ENCODE peak calls at places on chromosome 13, in seven cellular contexts. One of them, this sample, is unnamed.

GRCh38 chr13:51552027-51552426 is 32.2 kb upstream of the WDFY2 start:
- DNase-seq in HCT116: no peak
- DNase-seq in CD4-positive, alpha-beta T cell: no peak
- DNase-seq in sigmoid colon: no peak
- DNase-seq in lower leg skin: no peak
- DNase-seq in fibroblast of lung: no peak
- DNase-seq in A549: no peak
- DNase-seq in this sample: no peak

GRCh38 chr13:69280399-69280798 is 827.2 kb upstream of the ATXN8OS start:
- DNase-seq in HCT116: no peak
- DNase-seq in CD4-positive, alpha-beta T cell: no peak
- DNase-seq in sigmoid colon: no peak
- DNase-seq in lower leg skin: no peak
- DNase-seq in fibroblast of lung: no peak
- DNase-seq in A549: no peak
- DNase-seq in this sample: no peak

GRCh38 chr13:51799261-51799660 is 4.7 kb downstream of the DHRS12 start:
- DNase-seq in HCT116: no peak
- DNase-seq in CD4-positive, alpha-beta T cell: no peak
- DNase-seq in sigmoid colon: peak; percentile 58
- DNase-seq in lower leg skin: no peak
- DNase-seq in fibroblast of lung: no peak
- DNase-seq in A549: no peak
- DNase-seq in this sample: no peak

GRCh38 chr13:23020246-23020843 is 160.4 kb upstream of the SGCG start:
- DNase-seq in HCT116: peak; percentile 61
- DNase-seq in CD4-positive, alpha-beta T cell: no peak
- DNase-seq in sigmoid colon: peak; percentile 69
- DNase-seq in lower leg skin: peak; percentile 30
- DNase-seq in fibroblast of lung: peak; percentile 36
- DNase-seq in A549: peak; percentile 1
- DNase-seq in this sample: peak; percentile 37

GRCh38 chr13:105655046-105655445 is 880.4 kb downstream of the EFNB2 start:
- DNase-seq in HCT116: no peak
- DNase-seq in CD4-positive, alpha-beta T cell: no peak
- DNase-seq in sigmoid colon: no peak
- DNase-seq in lower leg skin: no peak
- DNase-seq in fibroblast of lung: peak; percentile 83
- DNase-seq in A549: no peak
- DNase-seq in this sample: no peak

GRCh38 chr13:109708014-109708617 is 78.3 kb downstream of the IRS2 start:
- DNase-seq in HCT116: no peak
- DNase-seq in CD4-positive, alpha-beta T cell: no peak
- DNase-seq in sigmoid colon: no peak
- DNase-seq in lower leg skin: no peak
- DNase-seq in fibroblast of lung: no peak
- DNase-seq in A549: no peak
- DNase-seq in this sample: no peak

GRCh38 chr13:105167385-105167784 is 1368.1 kb downstream of the EFNB2 start:
- DNase-seq in HCT116: no peak
- DNase-seq in CD4-positive, alpha-beta T cell: no peak
- DNase-seq in sigmoid colon: no peak
- DNase-seq in lower leg skin: no peak
- DNase-seq in fibroblast of lung: no peak
- DNase-seq in A549: no peak
- DNase-seq in this sample: no peak

GRCh38 chr13:90445179-90445578 is 902.3 kb upstream of the MIR17HG start:
- DNase-seq in HCT116: peak; percentile 10
- DNase-seq in CD4-positive, alpha-beta T cell: no peak
- DNase-seq in sigmoid colon: no peak
- DNase-seq in lower leg skin: peak; percentile 14
- DNase-seq in fibroblast of lung: peak; percentile 98
- DNase-seq in A549: peak; percentile 18
- DNase-seq in this sample: no peak

GRCh38 chr13:39417131-39417530 is 185.9 kb downstream of the LHFPL6 start:
- DNase-seq in HCT116: no peak
- DNase-seq in CD4-positive, alpha-beta T cell: no peak
- DNase-seq in sigmoid colon: no peak
- DNase-seq in lower leg skin: no peak
- DNase-seq in fibroblast of lung: no peak
- DNase-seq in A549: no peak
- DNase-seq in this sample: peak; percentile 29

GRCh38 chr13:24741016-24741662 is 22.8 kb upstream of the RNF17 start:
- DNase-seq in HCT116: no peak
- DNase-seq in CD4-positive, alpha-beta T cell: no peak
- DNase-seq in sigmoid colon: no peak
- DNase-seq in lower leg skin: no peak
- DNase-seq in fibroblast of lung: no peak
- DNase-seq in A549: no peak
- DNase-seq in this sample: no peak
- TF ChIP-seq CTCF in HCT116: peak; percentile 54
- TF ChIP-seq CTCF in CD4-positive, alpha-beta T cell: no peak
- TF ChIP-seq CTCF in sigmoid colon: no peak
- TF ChIP-seq CTCF in lower leg skin: no peak
- TF ChIP-seq CTCF in fibroblast of lung: no peak
- TF ChIP-seq CTCF in A549: no peak
- TF ChIP-seq CTCF in this sample: peak; percentile 20

DNA sequence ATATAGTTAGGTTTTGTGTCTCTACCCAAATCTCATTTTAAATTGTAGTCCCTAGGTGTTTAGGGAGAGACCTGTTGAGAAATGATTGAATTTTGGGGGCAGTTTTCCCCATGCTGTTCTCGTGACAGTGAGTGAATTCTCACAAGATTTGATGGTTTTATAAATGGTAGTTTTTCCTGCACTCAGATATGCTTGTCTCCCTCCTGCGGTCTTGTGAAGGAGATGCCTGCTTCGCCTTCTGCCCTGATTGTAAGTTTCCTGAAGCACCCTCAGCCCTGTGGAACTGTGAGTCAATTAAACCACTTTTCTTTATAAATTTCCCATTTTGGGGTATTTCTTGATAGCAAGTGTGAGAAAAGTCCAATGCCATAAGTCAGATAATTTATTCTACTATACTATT is 1977.5 kb upstream of the PCDH20 start:
- DNase-seq in HCT116: no peak
- DNase-seq in CD4-positive, alpha-beta T cell: no peak
- DNase-seq in sigmoid colon: no peak
- DNase-seq in lower leg skin: no peak
- DNase-seq in fibroblast of lung: no peak
- DNase-seq in A549: no peak
- DNase-seq in this sample: no peak
- TF ChIP-seq CTCF in HCT116: no peak
- TF ChIP-seq CTCF in CD4-positive, alpha-beta T cell: no peak
- TF ChIP-seq CTCF in sigmoid colon: no peak
- TF ChIP-seq CTCF in lower leg skin: no peak
- TF ChIP-seq CTCF in fibroblast of lung: no peak
- TF ChIP-seq CTCF in A549: no peak
- TF ChIP-seq CTCF in this sample: no peak

DNA sequence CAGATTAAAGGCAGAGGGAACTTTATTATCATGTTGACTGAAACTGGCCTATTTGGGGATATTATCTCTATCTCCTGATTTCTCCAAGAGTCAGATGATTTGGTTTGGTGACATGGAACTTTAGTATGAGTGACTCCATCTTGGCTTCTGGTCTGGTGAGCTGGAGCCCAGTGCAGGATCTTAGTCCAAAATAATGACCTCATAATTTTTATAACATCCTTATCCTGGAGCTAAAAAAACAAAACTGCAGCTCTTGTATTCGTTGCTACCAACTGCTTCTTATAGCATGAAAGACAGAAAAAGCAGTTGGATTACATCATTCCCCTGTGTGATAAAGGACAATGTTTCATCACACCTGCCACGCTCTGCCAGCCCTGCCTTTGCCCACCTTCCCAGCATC is 39.3 kb upstream of the RNF17 start:
- DNase-seq in HCT116: no peak
- DNase-seq in CD4-positive, alpha-beta T cell: no peak
- DNase-seq in sigmoid colon: no peak
- DNase-seq in lower leg skin: no peak
- DNase-seq in fibroblast of lung: no peak
- DNase-seq in A549: no peak
- DNase-seq in this sample: no peak
- TF ChIP-seq CTCF in HCT116: no peak
- TF ChIP-seq CTCF in CD4-positive, alpha-beta T cell: no peak
- TF ChIP-seq CTCF in sigmoid colon: no peak
- TF ChIP-seq CTCF in lower leg skin: no peak
- TF ChIP-seq CTCF in fibroblast of lung: no peak
- TF ChIP-seq CTCF in A549: no peak
- TF ChIP-seq CTCF in this sample: no peak

GRCh38 chr13:112689498-112690241 is at the start of gene ATP11A:
- DNase-seq in HCT116: peak; percentile 47
- DNase-seq in CD4-positive, alpha-beta T cell: peak; percentile 82
- DNase-seq in sigmoid colon: peak; percentile 97
- DNase-seq in lower leg skin: peak; percentile 85
- DNase-seq in fibroblast of lung: peak; percentile 92
- DNase-seq in A549: peak; percentile 82
- DNase-seq in this sample: peak; percentile 82
- TF ChIP-seq CTCF in HCT116: no peak
- TF ChIP-seq CTCF in CD4-positive, alpha-beta T cell: no peak
- TF ChIP-seq CTCF in sigmoid colon: no peak
- TF ChIP-seq CTCF in lower leg skin: no peak
- TF ChIP-seq CTCF in fibroblast of lung: no peak
- TF ChIP-seq CTCF in A549: no peak
- TF ChIP-seq CTCF in this sample: no peak

GRCh38 chr13:101204270-101205011 is 211.9 kb downstream of the NALCN start:
- DNase-seq in HCT116: no peak
- DNase-seq in CD4-positive, alpha-beta T cell: no peak
- DNase-seq in sigmoid colon: no peak
- DNase-seq in lower leg skin: no peak
- DNase-seq in fibroblast of lung: peak; percentile 42
- DNase-seq in A549: no peak
- DNase-seq in this sample: no peak

GRCh38 chr13:101205408-101205807 is 210.9 kb downstream of the NALCN start:
- DNase-seq in HCT116: no peak
- DNase-seq in CD4-positive, alpha-beta T cell: no peak
- DNase-seq in sigmoid colon: no peak
- DNase-seq in lower leg skin: no peak
- DNase-seq in fibroblast of lung: no peak
- DNase-seq in A549: no peak
- DNase-seq in this sample: no peak

DNA sequence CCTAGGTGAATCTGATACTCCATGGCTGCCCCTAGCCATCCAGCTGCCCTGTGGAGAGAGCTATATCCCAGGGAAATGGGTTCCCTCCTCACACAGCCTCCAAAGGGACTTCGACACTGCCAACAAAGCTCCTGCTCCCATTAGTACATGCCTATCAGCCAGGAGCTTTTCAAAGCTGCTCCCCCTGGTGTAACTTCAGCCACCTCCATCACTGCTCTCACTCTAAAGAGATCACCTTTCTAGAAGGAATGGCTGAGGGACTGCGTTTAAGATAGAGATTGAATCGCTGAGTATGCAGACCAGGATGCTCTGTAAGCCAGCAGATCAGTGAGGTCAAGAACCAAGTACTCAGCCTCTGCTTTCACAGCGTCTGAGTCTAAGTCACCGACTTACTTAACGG is 213.7 kb downstream of the NALCN start:
- DNase-seq in HCT116: no peak
- DNase-seq in CD4-positive, alpha-beta T cell: no peak
- DNase-seq in sigmoid colon: no peak
- DNase-seq in lower leg skin: no peak
- DNase-seq in fibroblast of lung: no peak
- DNase-seq in A549: no peak
- DNase-seq in this sample: peak; percentile 4
- TF ChIP-seq CTCF in HCT116: no peak
- TF ChIP-seq CTCF in CD4-positive, alpha-beta T cell: no peak
- TF ChIP-seq CTCF in sigmoid colon: no peak
- TF ChIP-seq CTCF in lower leg skin: no peak
- TF ChIP-seq CTCF in fibroblast of lung: no peak
- TF ChIP-seq CTCF in A549: no peak
- TF ChIP-seq CTCF in this sample: no peak

GRCh38 chr13:71882120-71882519 is 15.1 kb upstream of the DACH1 start:
- DNase-seq in HCT116: no peak
- DNase-seq in CD4-positive, alpha-beta T cell: no peak
- DNase-seq in sigmoid colon: no peak
- DNase-seq in lower leg skin: no peak
- DNase-seq in fibroblast of lung: no peak
- DNase-seq in A549: no peak
- DNase-seq in this sample: no peak
- TF ChIP-seq CTCF in HCT116: no peak
- TF ChIP-seq CTCF in CD4-positive, alpha-beta T cell: no peak
- TF ChIP-seq CTCF in sigmoid colon: no peak
- TF ChIP-seq CTCF in lower leg skin: no peak
- TF ChIP-seq CTCF in fibroblast of lung: no peak
- TF ChIP-seq CTCF in A549: no peak
- TF ChIP-seq CTCF in this sample: no peak

GRCh38 chr13:31781064-31781463 is 41.7 kb downstream of the RXFP2 start:
- DNase-seq in HCT116: no peak
- DNase-seq in CD4-positive, alpha-beta T cell: no peak
- DNase-seq in sigmoid colon: no peak
- DNase-seq in lower leg skin: no peak
- DNase-seq in fibroblast of lung: peak; percentile 18
- DNase-seq in A549: no peak
- DNase-seq in this sample: no peak

GRCh38 chr13:31790992-31791391 is 51.7 kb downstream of the RXFP2 start:
- DNase-seq in HCT116: no peak
- DNase-seq in CD4-positive, alpha-beta T cell: no peak
- DNase-seq in sigmoid colon: no peak
- DNase-seq in lower leg skin: no peak
- DNase-seq in fibroblast of lung: peak; percentile 41
- DNase-seq in A549: no peak
- DNase-seq in this sample: no peak

GRCh38 chr13:31786011-31786410 is 46.7 kb downstream of the RXFP2 start:
- DNase-seq in HCT116: no peak
- DNase-seq in CD4-positive, alpha-beta T cell: no peak
- DNase-seq in sigmoid colon: no peak
- DNase-seq in lower leg skin: peak; percentile 54
- DNase-seq in fibroblast of lung: peak; percentile 50
- DNase-seq in A549: no peak
- DNase-seq in this sample: no peak
- TF ChIP-seq CTCF in HCT116: no peak
- TF ChIP-seq CTCF in CD4-positive, alpha-beta T cell: no peak
- TF ChIP-seq CTCF in sigmoid colon: no peak
- TF ChIP-seq CTCF in lower leg skin: no peak
- TF ChIP-seq CTCF in fibroblast of lung: no peak
- TF ChIP-seq CTCF in A549: no peak
- TF ChIP-seq CTCF in this sample: no peak

DNA sequence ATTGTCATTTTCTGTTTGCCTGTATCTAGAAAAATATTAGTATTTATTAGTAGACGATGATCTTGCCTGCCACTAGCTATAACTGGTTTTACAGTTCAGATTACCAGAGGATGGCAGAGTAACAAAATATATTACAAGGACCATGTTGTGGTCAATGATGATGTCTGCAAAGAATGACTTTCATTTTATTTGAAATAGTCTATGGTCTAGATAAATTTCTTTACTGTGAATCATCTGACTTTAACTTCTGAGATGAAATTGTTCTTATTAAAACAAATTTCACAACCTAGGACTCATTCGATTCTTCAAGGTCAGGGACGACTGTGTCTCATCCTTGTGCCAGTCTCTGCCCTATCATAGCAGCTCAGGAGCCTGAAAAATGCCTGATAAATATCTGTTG is 637.8 kb upstream of the KLF12 start:
- DNase-seq in HCT116: no peak
- DNase-seq in CD4-positive, alpha-beta T cell: no peak
- DNase-seq in sigmoid colon: no peak
- DNase-seq in lower leg skin: no peak
- DNase-seq in fibroblast of lung: peak; percentile 87
- DNase-seq in A549: no peak
- DNase-seq in this sample: no peak
- TF ChIP-seq CTCF in HCT116: no peak
- TF ChIP-seq CTCF in CD4-positive, alpha-beta T cell: no peak
- TF ChIP-seq CTCF in sigmoid colon: no peak
- TF ChIP-seq CTCF in lower leg skin: no peak
- TF ChIP-seq CTCF in fibroblast of lung: no peak
- TF ChIP-seq CTCF in A549: no peak
- TF ChIP-seq CTCF in this sample: no peak

This sample was measured in endothelial cell.